ENCODE peak calls at places on chromosome 18, in four cellular contexts. J, A, V and H are unnamed samples.
A peak's percentile ranks its signal among the peaks of the same experiment; 100 is the strongest.

GRCh38 chr18:26746284-26747130 is 119.0 kb downstream of the AQP4 start:
- DNase-seq in J (no peak), A (peak; percentile 69), V (no peak), H (no peak)

GRCh38 chr18:1049173-1049572 is 144.5 kb downstream of the ADCYAP1 start:
- DNase-seq in J (no peak), A (no peak), V (no peak), H (no peak)

GRCh38 chr18:62522178-62522509 is 681 bp upstream of the ZCCHC2 start:
- DNase-seq in J (no peak), A (no peak), V (no peak), H (no peak)

GRCh38 chr18:56825312-56825711 is 174.2 kb downstream of the WDR7 start:
- DNase-seq in J (no peak), A (no peak), V (no peak), H (no peak)

GRCh38 chr18:37476182-37476581 is 89.4 kb downstream of the CELF4 start:
- DNase-seq in J (no peak), A (peak; percentile 54), V (no peak), H (no peak)

GRCh38 chr18:48227206-48227605 is 182.0 kb downstream of the ZBTB7C start:
- DNase-seq in J (no peak), A (no peak), V (no peak), H (no peak)

GRCh38 chr18:49591775-49592174 is 29.9 kb downstream of the LIPG start:
- DNase-seq in J (no peak), A (no peak), V (no peak), H (no peak)

GRCh38 chr18:26159353-26159752 is 25.7 kb downstream of the PSMA8 start:
- DNase-seq in J (no peak), A (peak; percentile 5), V (no peak), H (no peak)

GRCh38 chr18:28065031-28065792 is 111.7 kb downstream of the CDH2 start:
- DNase-seq in J (no peak), A (peak; percentile 92), V (no peak), H (no peak)

GRCh38 chr18:23539298-23539697 is 36.0 kb downstream of the RMC1 start:
- DNase-seq in J (no peak), A (no peak), V (no peak), H (no peak)
- H3K36me3 ChIP-seq in J (peaks cover 100% of the 10 kb centered on the region), A (peaks cover 37% of the 10 kb centered on the region), V (peaks cover 78% of the 10 kb centered on the region), H (peaks cover 87% of the 10 kb centered on the region)

GRCh38 chr18:9597609-9598008 is 16.8 kb downstream of the PPP4R1 start:
- DNase-seq in J (no peak), A (no peak), V (no peak), H (no peak)

GRCh38 chr18:9595197-9595596 is 19.2 kb downstream of the PPP4R1 start:
- DNase-seq in J (no peak), A (peak; percentile 40), V (no peak), H (no peak)

GRCh38 chr18:9594782-9595181 is 19.6 kb downstream of the PPP4R1 start:
- DNase-seq in J (no peak), A (no peak), V (no peak), H (peak; percentile 56)

GRCh38 chr18:9596843-9597242 is 17.5 kb downstream of the PPP4R1 start:
- DNase-seq in J (no peak), A (no peak), V (no peak), H (no peak)

DNA sequence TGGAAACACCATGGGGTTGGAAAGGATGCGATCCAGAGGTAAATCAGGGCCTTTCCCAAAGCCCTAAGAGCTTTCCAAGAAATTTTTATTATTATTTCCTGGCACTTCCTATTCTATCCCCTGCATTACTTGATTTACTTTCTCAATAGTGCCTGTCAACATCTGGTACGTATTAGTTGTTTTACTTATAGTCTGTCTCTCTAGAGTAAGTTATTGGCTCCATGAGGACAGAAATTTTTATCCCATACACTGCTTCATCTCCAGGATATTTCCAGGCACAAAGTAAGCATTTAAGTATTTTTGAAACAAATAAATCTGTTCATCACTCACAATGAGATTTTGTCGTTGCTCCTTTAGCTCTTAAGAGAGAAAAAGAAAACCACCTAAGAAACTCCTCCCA is 18.1 kb downstream of the PPP4R1 start:
- DNase-seq in J (no peak), A (peak; percentile 13), V (no peak), H (no peak)
- H3K4me1 ChIP-seq in J (peaks cover 11% of the 10 kb centered on the region), A (peaks cover 13% of the 10 kb centered on the region), V (peaks cover 3% of the 10 kb centered on the region), H (peaks cover 36% of the 10 kb centered on the region)

GRCh38 chr18:70698574-70698973 is 409.7 kb downstream of the SOCS6 start:
- DNase-seq in J (no peak), A (no peak), V (no peak), H (no peak)
- H3K36me3 ChIP-seq in J (no peaks in the 10 kb centered on the region), A (no peaks in the 10 kb centered on the region), V (no peaks in the 10 kb centered on the region), H (no peaks in the 10 kb centered on the region)

DNA sequence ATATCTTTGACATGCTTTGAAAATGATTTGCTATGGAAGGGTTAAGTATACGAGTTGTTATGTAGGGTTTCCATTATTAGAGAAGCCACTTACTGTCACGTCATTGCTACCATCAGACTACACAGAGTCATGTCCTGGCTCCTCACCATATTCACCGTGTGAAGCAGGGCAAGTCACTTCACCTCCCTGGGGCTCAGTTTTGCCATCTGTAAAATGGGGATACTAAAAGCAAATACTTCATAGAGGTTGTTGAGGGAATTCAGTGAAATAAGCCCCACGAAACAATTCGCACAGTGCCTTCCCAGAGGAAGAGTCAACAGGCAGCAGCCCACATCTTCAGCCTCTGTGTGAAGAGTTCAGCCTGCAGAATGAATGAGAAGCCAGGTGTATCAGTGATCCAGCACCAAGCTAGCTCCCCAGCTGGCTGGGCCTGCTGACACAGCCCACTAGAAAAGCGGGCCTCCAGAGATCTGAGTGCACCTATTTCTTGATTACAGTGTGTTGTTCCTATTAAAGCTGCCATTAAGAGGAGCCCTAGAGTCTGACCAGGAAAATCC is 3.4 kb downstream of the DIPK1C start:
- DNase-seq in J (no peak), A (no peak), V (no peak), H (no peak)
- H3K4me1 ChIP-seq in J (no peaks in the 10 kb centered on the region), A (no peaks in the 10 kb centered on the region), V (peaks cover 53% of the 10 kb centered on the region), H (no peaks in the 10 kb centered on the region)